ENCODE peak calls at places on chromosomes 2 and 18, in eight cellular contexts. X is tibial nerve, J is A549, L is adrenal gland, H is GM12891, F is K562, G is sigmoid colon, V is prostate gland. I is an unnamed sample.

GRCh38 chr2:111178730-111179405 is 58.2 kb downstream of the BCL2L11 start:
- DNase-seq in G (no peak), L (no peak), V (no peak), J (peak), H (no peak), F (no peak), X (no peak), I (no peak)

GRCh38 chr2:89831686-89832498 is 1140.4 kb downstream of the RPIA start:
- DNase-seq in F (no peak), J (no peak), G (no peak), X (no peak), L (no peak), V (no peak), H (no peak), I (no peak)

GRCh38 chr2:224072541-224073188 is 33.6 kb upstream of the SERPINE2 start:
- DNase-seq in H (no peak), F (no peak), V (no peak), X (no peak), L (peak), J (no peak), G (no peak), I (no peak)

GRCh38 chr2:6806605-6807004 is 59.1 kb downstream of the CMPK2 start:
- DNase-seq in F (no peak), L (no peak), V (no peak), G (no peak), X (no peak), H (no peak), J (no peak), I (no peak)

GRCh38 chr2:53520630-53520940 is 247.0 kb upstream of the CHAC2 start:
- DNase-seq in X (no peak), H (no peak), J (no peak), G (no peak), L (no peak), F (no peak), V (no peak), I (no peak)

GRCh38 chr18:6557470-6558245 is 142.9 kb upstream of the L3MBTL4 start:
- DNase-seq in G (no peak), X (peak), J (no peak), V (no peak), F (no peak), H (no peak), L (no peak), I (no peak)

GRCh38 chr2:47503481-47504070 is 100.6 kb downstream of the MSH2 start:
- DNase-seq in H (no peak), G (no peak), V (no peak), F (no peak), X (no peak), J (no peak), L (no peak), I (no peak)

GRCh38 chr2:111665551-111666116 is 218.4 kb downstream of the ANAPC1 start:
- DNase-seq in V (no peak), H (no peak), L (no peak), J (no peak), F (no peak), G (no peak), X (no peak), I (no peak)

GRCh38 chr2:33395660-33396249 is 80.7 kb upstream of the RASGRP3 start:
- DNase-seq in J (peak), H (no peak), V (no peak), X (peak), F (peak), L (peak), G (no peak), I (no peak)

GRCh38 chr2:1649871-1650473 is 94.3 kb downstream of the PXDN start:
- DNase-seq in H (no peak), X (no peak), L (no peak), F (no peak), G (peak), V (no peak), J (no peak), I (no peak)

GRCh38 chr2:170897108-170897507 is 31.9 kb upstream of the GORASP2 start:
- DNase-seq in V (no peak), X (no peak), G (no peak), J (no peak), F (no peak), L (no peak), H (no peak), I (no peak)

GRCh38 chr2:180033993-180034894 is 27.1 kb upstream of the CWC22 start:
- DNase-seq in H (no peak), L (no peak), G (no peak), V (no peak), J (no peak), X (no peak), F (no peak), I (no peak)

GRCh38 chr2:157229572-157229971 is 27.9 kb upstream of the GALNT5 start:
- DNase-seq in J (no peak), F (no peak), H (no peak), X (no peak), G (no peak), L (peak), V (no peak), I (no peak)

GRCh38 chr2:216370961-216371633 is 1.2 kb downstream of the MARCHF4 start:
- DNase-seq in V (no peak), X (no peak), J (no peak), F (no peak), H (no peak), G (no peak), L (no peak), I (peak)

GRCh38 chr18:45664824-45665763 is 49.8 kb downstream of the SLC14A2 start:
- DNase-seq in X (peak), V (peak), G (no peak), L (peak), H (peak), J (peak), F (peak), I (no peak)

GRCh38 chr2:174772492-174772801 is 8.2 kb upstream of the CHRNA1 start:
- DNase-seq in G (no peak), L (no peak), F (no peak), V (no peak), H (no peak), J (no peak), X (no peak), I (no peak)

GRCh38 chr2:172859821-172860707 is 124.4 kb downstream of the RAPGEF4 start:
- DNase-seq in G (no peak), F (no peak), V (no peak), H (no peak), J (no peak), X (no peak), L (peak), I (no peak)

GRCh38 chr2:68156419-68156818 is 1.3 kb upstream of the PNO1 start:
- DNase-seq in X (no peak), V (no peak), H (no peak), F (no peak), J (no peak), G (no peak), L (no peak), I (no peak)

GRCh38 chr2:220556658-220557057 is 929.2 kb downstream of the SLC4A3 start:
- DNase-seq in J (no peak), X (no peak), G (no peak), H (no peak), F (no peak), L (no peak), V (no peak), I (no peak)

GRCh38 chr18:33711514-33711913 is 133.5 kb downstream of the ASXL3 start:
- DNase-seq in V (no peak), L (no peak), X (no peak), J (no peak), G (no peak), F (no peak), H (no peak), I (no peak)

GRCh38 chr2:144211826-144212225 is 308.1 kb downstream of the ZEB2 start:
- DNase-seq in V (no peak), J (no peak), G (no peak), F (no peak), H (no peak), X (no peak), L (no peak), I (no peak)

GRCh38 chr2:239383036-239383795 is 17.6 kb downstream of the HDAC4 start:
- DNase-seq in F (no peak), X (no peak), G (peak), L (no peak), H (no peak), J (no peak), V (no peak), I (no peak)

GRCh38 chr2:98551316-98551715 is 57.0 kb downstream of the COA5 start:
- DNase-seq in F (no peak), X (no peak), L (no peak), H (no peak), J (no peak), V (no peak), G (no peak), I (no peak)

GRCh38 chr2:53856272-53856671 is 3.5 kb downstream of the GPR75 start:
- DNase-seq in J (no peak), H (no peak), L (no peak), F (no peak), G (no peak), X (no peak), V (no peak), I (no peak)

GRCh38 chr2:76563730-76564129 is 853.0 kb upstream of the GCFC2 start:
- DNase-seq in J (no peak), V (no peak), X (no peak), H (no peak), G (no peak), F (no peak), L (no peak), I (no peak)

GRCh38 chr2:103401621-103402020 is 639.8 kb downstream of the TMEM182 start:
- DNase-seq in X (no peak), J (peak), V (no peak), H (no peak), F (no peak), L (peak), G (no peak), I (no peak)

GRCh38 chr18:55559735-55560134 is 28.3 kb downstream of the TCF4 start:
- DNase-seq in V (no peak), L (no peak), X (no peak), G (no peak), F (no peak), H (no peak), J (no peak), I (no peak)

GRCh38 chr2:143901185-143901842 is 618.6 kb downstream of the ZEB2 start:
- DNase-seq in V (no peak), L (no peak), H (no peak), J (peak), X (no peak), G (no peak), F (no peak), I (no peak)

GRCh38 chr2:58448065-58448507 is 207.0 kb upstream of the FANCL start:
- DNase-seq in X (peak), V (no peak), H (no peak), F (no peak), G (no peak), L (peak), J (peak), I (no peak)

GRCh38 chr2:101790416-101790815 is 92.9 kb downstream of the MAP4K4 start:
- DNase-seq in J (no peak), G (no peak), L (no peak), X (no peak), F (no peak), V (no peak), H (no peak), I (no peak)

GRCh38 chr2:151833984-151834383 is 5.8 kb upstream of the ARL5A start:
- DNase-seq in X (no peak), H (no peak), J (no peak), V (no peak), L (no peak), G (no peak), F (no peak), I (no peak)

GRCh38 chr2:25512707-25513106 is 160.7 kb downstream of the DTNB start:
- DNase-seq in H (no peak), L (no peak), J (peak), X (no peak), F (no peak), V (peak), G (no peak), I (no peak)

GRCh38 chr2:130849896-130850787 is 13.4 kb downstream of the ARHGEF4 start:
- DNase-seq in J (no peak), F (no peak), L (no peak), V (no peak), H (no peak), G (no peak), X (no peak), I (no peak)

GRCh38 chr2:47008381-47009280 is 93.0 kb upstream of the MCFD2 start:
- DNase-seq in L (peak), G (peak), J (no peak), F (no peak), H (no peak), X (no peak), V (no peak), I (no peak)

GRCh38 chr2:120825370-120826259 is 89.9 kb downstream of the GLI2 start:
- DNase-seq in H (no peak), L (peak), J (no peak), V (peak), F (no peak), G (peak), X (no peak), I (no peak)

GRCh38 chr2:25373269-25373981 is 31.7 kb upstream of the DNMT3A start:
- DNase-seq in G (peak), H (no peak), F (no peak), L (peak), X (no peak), V (peak), J (no peak), I (no peak)

GRCh38 chr18:45245036-45245638 is 370.1 kb upstream of the SLC14A2 start:
- DNase-seq in H (no peak), L (no peak), V (no peak), G (no peak), F (no peak), J (no peak), X (no peak), I (no peak)

GRCh38 chr18:47557160-47557559 is 305.7 kb upstream of the SKOR2 start:
- DNase-seq in J (no peak), H (no peak), X (no peak), V (no peak), F (no peak), L (no peak), G (no peak), I (no peak)

GRCh38 chr2:109302319-109302718 is 173.3 kb downstream of the SH3RF3 start:
- DNase-seq in F (no peak), X (no peak), J (no peak), G (no peak), L (no peak), V (no peak), H (no peak), I (no peak)

GRCh38 chr18:657998-658946 is 819 bp downstream of the TYMS start:
- DNase-seq in G (peak), L (peak), X (peak), J (peak), V (peak), H (peak), F (peak), I (peak)
- TF ChIP-seq POLR2A in G (no peak), L (no peak), X (no peak), J (peak), V (peak), H (peak), F (peak), I (peak)

GRCh38 chr18:12038661-12039417 is 54.8 kb upstream of the ANKRD62 start:
- DNase-seq in L (peak), G (peak), X (peak), H (peak), F (peak), J (peak), V (peak), I (peak)
- TF ChIP-seq POLR2A in L (peak), G (no peak), X (no peak), H (no peak), F (no peak), J (no peak), V (no peak), I (no peak)

DNA sequence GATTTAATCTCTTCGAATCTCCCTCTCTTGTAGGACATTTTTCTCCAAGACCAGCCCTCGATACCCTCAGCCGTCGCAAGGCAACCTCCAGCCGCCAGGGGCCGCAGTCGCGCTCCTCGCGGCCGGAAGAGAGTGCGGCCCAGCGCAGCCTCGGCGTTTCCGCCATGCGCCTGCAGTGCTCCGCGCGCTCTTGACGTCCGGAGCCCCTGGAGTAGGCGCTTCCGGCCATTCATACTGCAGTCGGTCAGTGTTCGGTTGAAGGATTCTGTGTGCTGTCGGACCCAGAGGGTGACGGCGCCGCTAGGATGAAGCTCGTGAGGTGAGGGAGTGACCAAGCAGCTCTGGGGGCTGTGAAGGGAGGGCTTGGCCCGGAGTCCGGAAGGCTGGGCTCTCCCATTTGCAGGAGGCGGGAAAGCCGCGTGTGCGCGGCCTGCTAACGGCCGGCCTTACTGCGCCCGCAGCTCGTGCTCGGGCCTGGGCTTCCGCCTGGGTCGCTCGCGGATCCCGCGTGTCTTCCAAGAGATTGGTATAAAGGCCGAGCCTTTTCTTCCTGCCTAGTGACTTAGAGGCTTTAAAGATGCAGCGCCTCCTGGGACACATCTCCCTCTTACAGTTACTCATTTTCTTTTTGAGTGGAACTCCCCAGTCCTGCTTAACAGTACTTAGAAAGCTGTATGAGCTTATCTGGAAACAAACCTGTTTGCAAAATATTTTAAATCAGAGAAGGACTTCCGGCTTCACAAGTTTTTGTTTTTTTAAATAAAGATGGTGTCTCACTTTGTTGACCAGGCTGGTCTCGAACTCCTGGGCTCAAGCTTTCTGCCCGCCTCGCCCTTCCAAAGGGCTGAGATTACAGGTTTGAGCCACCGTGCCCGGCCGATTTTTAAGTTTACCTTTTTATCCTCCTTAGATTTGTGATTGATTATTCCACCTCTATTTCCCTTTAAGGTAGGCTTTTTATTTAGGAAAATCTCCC is at the start of gene SNRPD1:
- DNase-seq in J (peak), V (peak), F (peak), H (peak), L (peak), G (peak), X (peak), I (peak)
- TF ChIP-seq POLR2A in J (peak), V (peak), F (peak), H (peak), L (peak), G (no peak), X (no peak), I (peak)

DNA sequence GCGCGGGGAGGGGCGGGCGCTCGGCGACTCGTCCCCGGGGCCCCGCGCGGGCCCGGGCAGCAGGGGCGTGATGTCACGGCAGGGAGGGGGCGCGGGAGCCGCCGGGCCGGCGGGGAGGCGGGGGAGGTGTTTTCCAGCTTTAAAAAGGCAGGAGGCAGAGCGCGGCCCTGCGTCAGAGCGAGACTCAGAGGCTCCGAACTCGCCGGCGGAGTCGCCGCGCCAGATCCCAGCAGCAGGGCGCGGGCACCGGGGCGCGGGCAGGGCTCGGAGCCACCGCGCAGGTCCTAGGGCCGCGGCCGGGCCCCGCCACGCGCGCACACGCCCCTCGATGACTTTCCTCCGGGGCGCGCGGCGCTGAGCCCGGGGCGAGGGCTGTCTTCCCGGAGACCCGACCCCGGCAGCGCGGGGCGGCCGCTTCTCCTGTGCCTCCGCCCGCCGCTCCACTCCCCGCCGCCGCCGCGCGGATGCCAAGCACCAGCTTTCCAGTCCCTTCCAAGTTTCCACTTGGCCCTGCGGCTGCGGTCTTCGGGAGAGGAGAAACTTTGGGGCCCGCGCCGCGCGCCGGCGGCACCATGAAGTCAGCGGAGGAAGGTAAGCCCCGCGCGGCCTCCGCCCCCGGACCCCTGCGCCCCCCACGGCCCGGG is at the start of gene NFATC1:
- DNase-seq in J (peak), V (peak), X (peak), L (peak), G (peak), F (peak), H (no peak), I (no peak)
- TF ChIP-seq POLR2A in J (peak), V (peak), X (no peak), L (no peak), G (no peak), F (no peak), H (no peak), I (peak)

DNA sequence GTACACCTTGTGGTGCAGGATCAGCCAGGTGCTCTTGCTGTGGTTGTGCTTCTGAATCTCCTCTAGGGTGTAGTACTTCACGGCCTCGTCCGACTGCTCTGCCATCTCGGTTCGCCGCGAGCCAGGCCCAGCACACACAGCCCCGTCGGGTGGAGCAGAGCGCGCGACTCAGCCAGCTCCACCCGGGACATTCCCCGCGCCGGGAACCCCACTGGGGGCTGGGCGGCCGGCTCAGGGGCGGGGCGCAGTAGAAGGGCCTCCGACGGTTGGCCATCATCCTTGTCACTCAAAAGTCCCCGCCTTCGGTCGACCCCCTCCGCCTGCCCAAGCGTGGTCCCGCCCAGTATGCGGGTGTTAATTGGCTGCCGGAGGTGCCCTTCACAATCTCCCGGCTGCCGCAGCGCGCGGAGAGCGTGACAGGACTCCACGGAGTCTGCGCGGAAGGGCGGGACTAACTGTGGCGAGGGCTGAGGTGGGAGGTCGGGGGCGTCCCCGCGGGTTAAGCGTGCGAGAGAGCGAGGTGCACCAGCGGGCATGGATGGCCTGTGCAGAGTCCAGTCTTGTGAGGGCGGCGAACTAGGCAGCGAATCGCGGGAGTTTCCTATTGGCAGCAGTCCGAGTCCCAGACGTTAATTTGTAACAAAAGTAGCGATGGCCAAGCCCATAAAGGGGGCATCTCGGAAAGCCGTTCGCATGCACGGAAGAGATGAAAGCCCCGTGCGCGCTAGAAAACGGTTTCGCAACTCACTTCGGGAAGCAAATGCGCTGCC is at the start of gene CYB5A:
- DNase-seq in J (peak), L (peak), H (peak), G (peak), V (peak), F (peak), X (peak), I (peak)
- TF ChIP-seq POLR2A in J (peak), L (peak), H (no peak), G (peak), V (peak), F (no peak), X (no peak), I (peak)

GRCh38 chr2:169824373-169825333 is at the start of gene METTL5:
- DNase-seq in X (peak), L (peak), J (peak), V (peak), G (peak), F (peak), H (peak), I (peak)
- TF ChIP-seq POLR2A in X (peak), L (peak), J (peak), V (peak), G (no peak), F (peak), H (peak), I (peak)

I was measured in GM12892.